ENCODE peak calls at places on chromosomes 6 and 20, in five cellular contexts. V is B cell, Q is kidney glomerular epithelial cell, G is MV-4-11, M is AG04450. S is an unnamed sample.

GRCh38 chr6:135722679-135723078 is 128.8 kb upstream of the PDE7B start:
- DNase-seq in M (peak), G (no peak), V (no peak), Q (peak), S (peak)

GRCh38 chr20:44126445-44126844 is 60.5 kb downstream of the JPH2 start:
- DNase-seq in M (no peak), G (no peak), Q (no peak), V (no peak), S (no peak)

GRCh38 chr6:127554435-127555006 is 22.5 kb upstream of the C6orf58 start:
- DNase-seq in M (no peak), V (no peak), Q (no peak), G (no peak), S (peak)

GRCh38 chr20:20694591-20694990 is 17.9 kb downstream of the RALGAPA2 start:
- DNase-seq in Q (no peak), V (no peak), M (no peak), G (no peak), S (no peak)

GRCh38 chr6:138523347-138524210 is 24.3 kb upstream of the NHSL1 start:
- DNase-seq in V (no peak), Q (no peak), G (no peak), M (no peak), S (no peak)

GRCh38 chr6:67748521-67748920 is 886.6 kb upstream of the ADGRB3 start:
- DNase-seq in Q (no peak), M (no peak), V (no peak), G (no peak), S (no peak)

GRCh38 chr6:115643762-115644161 is 416.9 kb downstream of the FRK start:
- DNase-seq in Q (peak), V (no peak), G (no peak), M (peak), S (peak)

GRCh38 chr6:105688573-105688972 is 285.7 kb upstream of the PREP start:
- DNase-seq in G (no peak), V (no peak), M (no peak), Q (no peak), S (no peak)

GRCh38 chr6:105628156-105628860 is 225.4 kb upstream of the PREP start:
- DNase-seq in V (no peak), M (no peak), Q (no peak), G (peak), S (no peak)

GRCh38 chr6:105402090-105402980 is 547 bp downstream of the PREP start:
- DNase-seq in V (no peak), G (peak), M (no peak), Q (no peak), S (peak)

GRCh38 chr20:17990278-17990972 is 21.6 kb downstream of the MGME1 start:
- DNase-seq in G (no peak), Q (no peak), V (no peak), M (no peak), S (peak)

GRCh38 chr20:52192296-52193007 is 873 bp upstream of the ZFP64 start:
- DNase-seq in G (peak), V (peak), Q (peak), M (no peak), S (peak)